ENCODE peak calls at places on chromosome 13, in six cellular contexts. T is A549; S is RWPE1; F is tibial nerve; J is effector memory CD4-positive, alpha-beta T cell; N is naive thymus-derived CD4-positive, alpha-beta T cell. M is an unnamed sample.

GRCh38 chr13:44649118-44649455 is 73.0 kb upstream of the TSC22D1 start:
- DNase-seq in T (no peak), S (no peak), F (no peak), J (no peak), N (no peak), M (no peak)

GRCh38 chr13:73399347-73400216 is 340.8 kb downstream of the KLF5 start:
- DNase-seq in T (no peak), S (no peak), F (no peak), J (no peak), N (no peak), M (no peak)

GRCh38 chr13:99197257-99197651 is 3.4 kb upstream of the UBAC2 start:
- DNase-seq in T (no peak), S (no peak), F (no peak), J (no peak), N (no peak), M (peak; percentile 46)

GRCh38 chr13:43783820-43784219 is 3.0 kb downstream of the ENOX1 start:
- DNase-seq in T (peak; percentile 9), S (peak; percentile 18), F (no peak), J (no peak), N (no peak), M (no peak)

GRCh38 chr13:73075546-73075945 is 16.7 kb downstream of the KLF5 start:
- DNase-seq in T (no peak), S (no peak), F (no peak), J (no peak), N (no peak), M (no peak)

GRCh38 chr13:20608438-20609020 is 41.6 kb downstream of the IFT88 start:
- DNase-seq in T (no peak), S (no peak), F (no peak), J (no peak), N (no peak), M (no peak)

GRCh38 chr13:41864658-41865057 is 96.3 kb downstream of the VWA8 start:
- DNase-seq in T (no peak), S (no peak), F (no peak), J (no peak), N (no peak), M (no peak)

GRCh38 chr13:114099918-114100445 is 32.4 kb downstream of the RASA3 start:
- DNase-seq in T (peak; percentile 26), S (no peak), F (peak; percentile 15), J (peak; percentile 22), N (no peak), M (no peak)

GRCh38 chr13:28316841-28317240 is 178.1 kb downstream of the FLT1 start:
- DNase-seq in T (no peak), S (no peak), F (no peak), J (no peak), N (no peak), M (no peak)

GRCh38 chr13:97852181-97852874 is 101.1 kb upstream of the IPO5 start:
- DNase-seq in T (no peak), S (no peak), F (no peak), J (no peak), N (no peak), M (no peak)

GRCh38 chr13:97855570-97855970 is 97.9 kb upstream of the IPO5 start:
- DNase-seq in T (peak; percentile 47), S (peak; percentile 68), F (no peak), J (no peak), N (no peak), M (no peak)

GRCh38 chr13:97858161-97858560 is 95.3 kb upstream of the IPO5 start:
- DNase-seq in T (no peak), S (no peak), F (no peak), J (no peak), N (no peak), M (no peak)

GRCh38 chr13:97853550-97853949 is 99.9 kb upstream of the IPO5 start:
- DNase-seq in T (no peak), S (no peak), F (no peak), J (no peak), N (no peak), M (no peak)

DNA sequence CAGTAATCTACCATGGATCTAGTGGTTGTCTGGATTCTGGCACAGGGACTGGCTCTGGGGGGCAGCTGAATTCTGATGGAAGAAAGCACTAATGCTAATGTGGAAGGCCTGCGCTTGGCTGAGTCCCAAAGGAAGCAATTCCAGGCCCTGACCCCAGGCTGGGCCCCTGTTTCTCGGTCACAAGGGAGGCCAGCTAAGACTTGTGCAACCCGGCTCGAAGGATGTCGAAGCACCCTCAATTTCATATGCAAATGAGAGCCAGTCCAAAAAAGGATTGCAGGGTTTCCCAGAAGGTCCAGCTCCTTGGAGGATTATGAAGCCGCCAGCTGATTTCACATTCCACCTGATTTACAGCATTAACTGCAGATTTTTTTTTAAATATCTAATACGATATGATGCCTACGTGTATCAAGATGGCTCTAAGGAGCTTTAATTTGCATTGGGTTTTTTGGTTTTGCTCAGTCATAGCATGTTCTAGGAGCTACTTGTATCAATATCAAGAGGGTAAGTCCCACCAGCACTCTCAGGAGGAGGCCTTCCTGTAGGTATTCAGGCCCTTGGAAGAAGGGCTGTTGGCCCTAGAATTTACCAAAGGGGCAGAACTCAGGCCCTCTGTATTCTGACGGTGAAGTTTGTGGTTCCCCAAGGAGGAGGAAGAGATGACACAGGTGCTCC is 97.3 kb upstream of the IPO5 start:
- DNase-seq in T (no peak), S (no peak), F (peak; percentile 45), J (no peak), N (no peak), M (no peak)
- H3K27ac ChIP-seq in T (peak overlapping the region; percentile 0), S (no peak overlapping the region), F (peak overlapping the region; percentile 54), J (no peak overlapping the region), N (no peak overlapping the region), M (no peak overlapping the region)

DNA sequence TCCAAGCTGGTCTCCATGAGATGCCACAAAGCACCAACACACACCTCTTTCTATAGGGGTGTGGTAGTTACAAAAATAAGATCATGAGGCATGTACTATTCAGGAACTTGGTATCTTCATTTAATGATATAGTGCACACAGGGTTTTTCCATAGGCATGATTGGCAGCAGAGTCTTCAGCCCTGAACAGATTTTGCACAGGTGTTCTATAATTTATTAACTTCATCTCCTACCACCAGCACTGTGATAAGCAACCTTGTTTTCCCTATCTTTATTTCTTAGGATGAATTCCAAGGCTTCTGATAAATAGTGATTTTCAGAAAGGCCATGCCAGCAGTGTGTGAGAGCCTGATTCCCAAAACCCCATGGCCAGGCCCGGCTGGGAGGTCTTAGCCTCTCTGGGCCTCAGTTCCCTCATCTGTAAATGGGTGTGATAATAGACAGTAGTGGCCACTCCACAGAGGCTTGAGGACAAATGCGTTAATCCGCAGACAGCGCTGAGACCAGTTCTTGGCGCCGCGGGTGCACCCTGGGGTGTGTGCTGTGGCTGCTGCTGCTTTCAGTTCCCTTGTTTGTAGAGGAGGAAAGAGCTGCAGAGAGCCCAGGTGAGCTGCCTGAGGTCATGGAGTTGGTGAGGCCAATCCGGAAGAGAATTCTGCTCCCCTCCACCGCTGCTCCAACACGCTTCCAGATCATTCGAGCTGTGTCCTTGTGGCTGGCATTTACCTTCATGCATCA is 33.1 kb downstream of the DHRS12 start:
- DNase-seq in T (no peak), S (no peak), F (no peak), J (no peak), N (no peak), M (no peak)
- H3K27ac ChIP-seq in T (no peak overlapping the region), S (no peak overlapping the region), F (peak overlapping the region; percentile 96), J (no peak overlapping the region), N (no peak overlapping the region), M (no peak overlapping the region)

DNA sequence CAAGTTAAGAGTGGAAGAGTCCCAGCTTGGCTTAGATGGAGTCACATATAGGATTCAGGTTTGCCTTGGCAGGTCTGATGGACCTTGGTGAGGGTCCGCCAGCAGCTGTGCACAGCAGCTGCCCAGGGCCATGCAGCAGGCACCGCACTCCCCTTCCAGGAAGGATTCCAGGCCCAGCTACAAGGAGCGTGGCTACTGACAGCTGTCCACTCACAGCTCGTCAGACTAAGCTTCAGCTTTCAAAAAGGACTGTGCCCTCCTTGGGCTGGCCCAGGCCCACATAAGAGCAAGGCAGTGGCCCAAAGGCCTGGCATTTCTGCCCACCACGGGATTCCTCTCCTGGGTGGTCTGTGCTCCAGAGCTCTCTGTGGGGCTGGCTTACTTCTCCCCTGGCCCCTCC is 68.4 kb downstream of the ALOX5AP start:
- DNase-seq in T (no peak), S (no peak), F (no peak), J (no peak), N (no peak), M (no peak)
- H3K27ac ChIP-seq in T (no peak overlapping the region), S (no peak overlapping the region), F (peak overlapping the region; percentile 74), J (no peak overlapping the region), N (no peak overlapping the region), M (no peak overlapping the region)

GRCh38 chr13:110421061-110421460 is 114.0 kb downstream of the COL4A2 start:
- DNase-seq in T (no peak), S (no peak), F (no peak), J (no peak), N (no peak), M (no peak)
- H3K27ac ChIP-seq in T (peak overlapping the region; percentile 84), S (no peak overlapping the region), F (no peak overlapping the region), J (no peak overlapping the region), N (no peak overlapping the region), M (no peak overlapping the region)